ENCODE peak calls at places on chromosomes 6 and 20, in four cellular contexts. One of them, this sample, is unnamed.

GRCh38 chr20:34022154-34022842 is 28.6 kb downstream of the RALY start:
- DNase-seq in K562: no peak
- DNase-seq in GM23338: peak
- DNase-seq in H1: no peak
- DNase-seq in this sample: no peak

GRCh38 chr6:16487953-16488674 is 249.7 kb downstream of the GMPR start:
- DNase-seq in K562: no peak
- DNase-seq in GM23338: peak
- DNase-seq in H1: no peak
- DNase-seq in this sample: no peak

GRCh38 chr20:1764136-1765033 is 106.8 kb upstream of the SIRPG start:
- DNase-seq in K562: peak
- DNase-seq in GM23338: peak
- DNase-seq in H1: peak
- DNase-seq in this sample: peak

GRCh38 chr6:131728296-131728939 is 17.6 kb upstream of the CTAGE9 start:
- DNase-seq in K562: no peak
- DNase-seq in GM23338: no peak
- DNase-seq in H1: no peak
- DNase-seq in this sample: no peak

GRCh38 chr6:68087399-68088133 is 547.5 kb upstream of the ADGRB3 start:
- DNase-seq in K562: no peak
- DNase-seq in GM23338: no peak
- DNase-seq in H1: no peak
- DNase-seq in this sample: no peak

GRCh38 chr6:74519172-74519571 is 686.7 kb downstream of the COL12A1 start:
- DNase-seq in K562: no peak
- DNase-seq in GM23338: no peak
- DNase-seq in H1: no peak
- DNase-seq in this sample: no peak

GRCh38 chr6:30326446-30327231 is at the start of gene TRIM39:
- DNase-seq in K562: peak
- DNase-seq in GM23338: peak
- DNase-seq in H1: no peak
- DNase-seq in this sample: peak

GRCh38 chr20:55058938-55059337 is 583.5 kb downstream of the DOK5 start:
- DNase-seq in K562: no peak
- DNase-seq in GM23338: no peak
- DNase-seq in H1: no peak
- DNase-seq in this sample: no peak

GRCh38 chr6:13427346-13427745 is 60.1 kb downstream of the GFOD1 start:
- DNase-seq in K562: no peak
- DNase-seq in GM23338: no peak
- DNase-seq in H1: no peak
- DNase-seq in this sample: no peak

GRCh38 chr6:138188278-138188923 is 26.7 kb downstream of the ARFGEF3 start:
- DNase-seq in K562: no peak
- DNase-seq in GM23338: no peak
- DNase-seq in H1: no peak
- DNase-seq in this sample: no peak

GRCh38 chr6:73696990-73697651 is 1.1 kb downstream of the CD109 start:
- DNase-seq in K562: no peak
- DNase-seq in GM23338: peak
- DNase-seq in H1: no peak
- DNase-seq in this sample: no peak

GRCh38 chr6:19024737-19025136 is 637.6 kb downstream of the RNF144B start:
- DNase-seq in K562: no peak
- DNase-seq in GM23338: peak
- DNase-seq in H1: no peak
- DNase-seq in this sample: peak

GRCh38 chr6:36126121-36126520 is 4.2 kb upstream of the MAPK13 start:
- DNase-seq in K562: no peak
- DNase-seq in GM23338: no peak
- DNase-seq in H1: no peak
- DNase-seq in this sample: no peak

GRCh38 chr6:36128073-36128472 is 2.2 kb upstream of the MAPK13 start:
- DNase-seq in K562: no peak
- DNase-seq in GM23338: no peak
- DNase-seq in H1: no peak
- DNase-seq in this sample: no peak

GRCh38 chr6:36128793-36129192 is 1.5 kb upstream of the MAPK13 start:
- DNase-seq in K562: no peak
- DNase-seq in GM23338: no peak
- DNase-seq in H1: no peak
- DNase-seq in this sample: no peak

GRCh38 chr6:36126553-36127458 is 3.5 kb upstream of the MAPK13 start:
- DNase-seq in K562: no peak
- DNase-seq in GM23338: no peak
- DNase-seq in H1: no peak
- DNase-seq in this sample: no peak

DNA sequence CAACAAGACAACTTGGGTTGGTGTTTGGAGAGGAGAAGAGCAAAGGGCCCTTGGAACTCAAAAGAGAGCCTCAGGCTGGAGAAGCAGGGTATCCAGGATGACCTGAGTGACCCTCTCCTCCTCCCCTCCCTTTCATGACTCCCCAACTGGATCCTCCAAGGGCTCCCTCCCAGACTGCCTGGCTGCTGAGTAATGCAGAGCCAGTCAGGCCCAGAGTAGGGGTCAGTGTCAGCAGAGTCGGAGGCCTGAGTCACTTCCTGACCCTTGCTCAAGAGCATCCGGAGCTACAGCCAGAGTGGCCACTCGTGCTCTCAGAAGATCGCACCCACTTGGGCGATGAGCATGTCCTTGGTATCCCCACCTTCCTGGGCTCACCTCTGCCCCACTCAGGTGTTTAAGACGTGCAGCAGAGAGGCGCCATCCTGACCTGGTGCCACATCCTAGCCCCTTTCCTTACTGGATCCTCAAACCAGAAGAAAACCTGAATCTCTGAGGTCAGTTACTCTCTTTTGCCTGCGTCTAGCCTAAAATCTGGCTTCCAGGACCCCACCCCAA is 2.8 kb upstream of the MAPK13 start:
- DNase-seq in K562: peak
- DNase-seq in GM23338: no peak
- DNase-seq in H1: no peak
- DNase-seq in this sample: no peak
- TF ChIP-seq CREB1 in K562: no peak
- TF ChIP-seq CREB1 in GM23338: no peak
- TF ChIP-seq CREB1 in H1: no peak
- TF ChIP-seq CREB1 in this sample: no peak

GRCh38 chr20:41290804-41291389 is 26.6 kb downstream of the ZHX3 start:
- DNase-seq in K562: no peak
- DNase-seq in GM23338: no peak
- DNase-seq in H1: no peak
- DNase-seq in this sample: no peak

GRCh38 chr20:41286240-41286851 is 31.2 kb downstream of the ZHX3 start:
- DNase-seq in K562: no peak
- DNase-seq in GM23338: no peak
- DNase-seq in H1: no peak
- DNase-seq in this sample: no peak

DNA sequence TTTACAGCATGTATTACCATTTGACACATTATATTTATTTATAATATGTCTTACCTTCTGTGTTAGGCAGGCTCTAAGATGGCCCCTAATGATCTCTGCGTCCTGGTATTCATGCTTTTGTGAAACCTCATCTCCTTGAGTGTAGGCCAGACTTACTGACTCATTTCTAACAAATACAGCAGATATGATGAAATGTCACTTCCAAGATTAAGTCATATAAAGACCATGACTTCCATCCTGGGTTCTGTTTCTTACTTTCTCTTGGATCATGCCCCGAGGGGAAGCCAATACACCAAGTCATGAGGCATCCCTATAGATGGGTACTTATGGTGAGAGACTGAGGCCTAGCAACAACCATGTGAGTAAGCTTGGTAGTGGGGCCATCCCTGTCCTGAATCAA is 30.2 kb downstream of the ZHX3 start:
- DNase-seq in K562: no peak
- DNase-seq in GM23338: no peak
- DNase-seq in H1: no peak
- DNase-seq in this sample: no peak
- TF ChIP-seq CREB1 in K562: no peak
- TF ChIP-seq CREB1 in GM23338: no peak
- TF ChIP-seq CREB1 in H1: no peak
- TF ChIP-seq CREB1 in this sample: no peak

DNA sequence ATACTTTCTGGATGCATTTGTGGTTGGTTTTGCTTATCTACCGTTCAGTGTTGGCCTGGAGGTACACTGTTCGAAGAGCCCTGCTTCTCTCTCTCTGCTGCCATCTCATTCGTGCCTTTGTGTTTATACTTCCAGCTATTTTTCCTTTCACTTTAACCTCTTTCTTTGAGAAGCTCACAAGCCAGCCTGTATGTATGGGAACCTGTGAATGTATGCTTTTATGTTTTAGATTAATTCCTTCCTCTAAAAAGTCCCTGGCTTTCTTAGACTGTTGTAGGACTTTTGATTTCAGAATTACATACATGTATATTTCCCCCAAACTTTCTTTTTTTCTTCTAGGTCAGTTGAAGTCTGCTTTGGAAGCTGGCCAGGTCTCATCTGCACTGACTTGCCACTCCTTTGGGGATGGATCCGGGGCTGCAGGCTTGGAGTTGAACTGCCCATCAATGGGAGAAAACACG is 83.0 kb downstream of the SCAND1 start:
- DNase-seq in K562: no peak
- DNase-seq in GM23338: no peak
- DNase-seq in H1: no peak
- DNase-seq in this sample: no peak
- TF ChIP-seq CREB1 in K562: no peak
- TF ChIP-seq CREB1 in GM23338: no peak
- TF ChIP-seq CREB1 in H1: no peak
- TF ChIP-seq CREB1 in this sample: no peak

DNA sequence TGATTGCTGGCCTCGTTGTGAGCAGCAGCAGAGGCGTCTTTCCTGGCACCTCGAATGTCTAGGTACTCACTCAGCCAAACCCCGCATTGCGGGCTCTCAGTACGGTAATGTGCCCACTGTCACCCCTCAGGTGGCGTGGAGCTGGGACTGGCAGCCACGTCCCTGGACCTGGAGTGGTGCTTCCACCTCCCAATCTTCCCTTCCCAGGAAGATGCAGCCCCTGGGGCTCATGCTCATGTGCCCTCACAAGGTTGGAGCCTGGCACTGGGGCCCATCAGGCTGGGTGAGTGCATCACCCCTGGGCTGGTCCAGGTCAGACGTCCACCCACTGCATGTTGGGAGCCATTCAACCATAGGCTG is 75.7 kb downstream of the TCP11 start:
- DNase-seq in K562: no peak
- DNase-seq in GM23338: no peak
- DNase-seq in H1: no peak
- DNase-seq in this sample: no peak
- TF ChIP-seq CREB1 in K562: no peak
- TF ChIP-seq CREB1 in GM23338: no peak
- TF ChIP-seq CREB1 in H1: no peak
- TF ChIP-seq CREB1 in this sample: no peak

GRCh38 chr20:19748687-19749086 is 9.4 kb upstream of the RIN2 start:
- DNase-seq in K562: no peak
- DNase-seq in GM23338: no peak
- DNase-seq in H1: no peak
- DNase-seq in this sample: no peak

GRCh38 chr20:19749537-19749936 is 8.5 kb upstream of the RIN2 start:
- DNase-seq in K562: no peak
- DNase-seq in GM23338: peak
- DNase-seq in H1: no peak
- DNase-seq in this sample: no peak

GRCh38 chr20:19750207-19750606 is 7.9 kb upstream of the RIN2 start:
- DNase-seq in K562: no peak
- DNase-seq in GM23338: no peak
- DNase-seq in H1: no peak
- DNase-seq in this sample: no peak

GRCh38 chr20:19747903-19748302 is 10.2 kb upstream of the RIN2 start:
- DNase-seq in K562: no peak
- DNase-seq in GM23338: no peak
- DNase-seq in H1: no peak
- DNase-seq in this sample: no peak

GRCh38 chr20:19750907-19751636 is 7.0 kb upstream of the RIN2 start:
- DNase-seq in K562: no peak
- DNase-seq in GM23338: no peak
- DNase-seq in H1: no peak
- DNase-seq in this sample: no peak
- TF ChIP-seq CREB1 in K562: no peak
- TF ChIP-seq CREB1 in GM23338: no peak
- TF ChIP-seq CREB1 in H1: no peak
- TF ChIP-seq CREB1 in this sample: no peak

DNA sequence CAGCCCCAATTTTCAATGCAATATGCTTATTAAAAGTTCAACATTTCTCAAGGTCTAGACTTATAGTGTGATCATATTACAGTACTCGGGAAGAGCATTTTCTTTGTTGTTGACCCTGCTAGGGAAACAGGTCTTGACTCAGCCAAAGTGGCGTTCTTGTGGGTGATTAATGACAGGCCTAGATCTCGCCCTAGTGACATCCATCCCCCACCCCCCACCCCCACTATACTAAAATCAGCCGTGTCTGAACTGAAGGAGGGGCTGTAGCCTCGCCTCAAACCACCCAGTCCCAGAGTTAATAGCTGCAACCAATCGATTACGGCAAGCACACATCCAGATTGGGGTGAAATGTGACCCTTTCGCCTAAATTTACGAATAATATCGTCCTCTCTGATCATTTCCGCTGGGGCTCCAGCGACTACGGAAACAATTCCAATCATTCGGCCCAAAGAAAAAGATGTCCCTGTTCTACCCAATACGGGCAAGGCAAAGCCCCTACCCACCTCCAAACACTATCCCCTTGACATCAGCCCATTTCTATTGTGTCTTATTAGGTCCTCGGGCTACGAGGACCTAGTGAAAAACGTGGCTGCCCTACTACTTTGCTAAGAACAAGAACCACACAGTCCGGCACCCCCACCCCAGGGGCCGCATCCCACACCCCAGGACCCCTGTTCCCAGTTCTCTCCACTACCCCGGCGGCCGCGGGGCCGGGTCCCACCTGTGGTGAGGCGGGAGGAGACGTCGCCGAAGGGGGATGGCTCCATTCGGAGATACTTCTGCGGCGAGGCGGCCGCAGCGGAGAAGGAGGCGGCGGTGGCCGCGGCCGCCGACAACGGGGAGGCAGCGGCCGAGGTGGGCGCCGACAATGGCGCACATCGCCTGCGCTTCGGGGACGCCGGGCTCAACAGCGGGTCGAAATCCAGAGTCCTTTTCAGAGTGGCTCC is 1.0 kb downstream of the AKIRIN2 start:
- DNase-seq in K562: peak
- DNase-seq in GM23338: peak
- DNase-seq in H1: no peak
- DNase-seq in this sample: no peak
- TF ChIP-seq CREB1 in K562: peak
- TF ChIP-seq CREB1 in GM23338: no peak
- TF ChIP-seq CREB1 in H1: no peak
- TF ChIP-seq CREB1 in this sample: no peak

GRCh38 chr6:47160702-47161101 is 118.6 kb upstream of the ADGRF1 start:
- DNase-seq in K562: no peak
- DNase-seq in GM23338: no peak
- DNase-seq in H1: no peak
- DNase-seq in this sample: no peak
- TF ChIP-seq CREB1 in K562: no peak
- TF ChIP-seq CREB1 in GM23338: no peak
- TF ChIP-seq CREB1 in H1: no peak
- TF ChIP-seq CREB1 in this sample: no peak